ENCODE peak calls at places on chromosomes 2 and 18, in seven cellular contexts. H is EL; L is AG08396; C is LoVo; G is C1 segment of cervical spinal cord; A is stimulated activated naive B cell treated with anti-CD40 and anti-IgM and Interleukin-4, amounts not matched to agents 10 μg/mL and 1 μg/mL and 100 μg/mL, for 72 hours; K is HuH-7.5. U is an unnamed sample.

GRCh38 chr2:107027797-107028196 is 141.8 kb upstream of the ST6GAL2 start:
- DNase-seq in A (no peak), K (no peak), H (no peak), G (no peak), L (no peak), C (no peak), U (no peak)

GRCh38 chr2:98134138-98134537 is 47.2 kb downstream of the VWA3B start:
- DNase-seq in K (no peak), G (no peak), C (no peak), L (no peak), A (peak), H (no peak), U (no peak)

GRCh38 chr2:197191177-197191947 is 119.2 kb downstream of the ANKRD44 start:
- DNase-seq in K (peak), A (no peak), G (peak), C (peak), H (no peak), L (no peak), U (peak)

GRCh38 chr2:44949329-44950151 is 8.0 kb downstream of the SIX3 start:
- DNase-seq in K (no peak), C (no peak), G (peak), L (peak), A (no peak), H (no peak), U (no peak)

GRCh38 chr2:8189316-8189715 is 492.5 kb upstream of the ID2 start:
- DNase-seq in H (no peak), C (no peak), K (no peak), A (no peak), L (no peak), G (no peak), U (no peak)

GRCh38 chr2:65722028-65722427 is 289.6 kb upstream of the SPRED2 start:
- DNase-seq in C (no peak), K (peak), L (peak), H (peak), G (peak), A (no peak), U (no peak)

GRCh38 chr18:76064998-76065397 is 430.0 kb downstream of the ZNF516 start:
- DNase-seq in C (no peak), H (no peak), G (no peak), A (no peak), K (no peak), L (no peak), U (no peak)

GRCh38 chr2:64996914-64997313 is 7.7 kb downstream of the SLC1A4 start:
- DNase-seq in G (peak), H (no peak), L (no peak), K (no peak), A (no peak), C (no peak), U (no peak)

GRCh38 chr2:172097557-172098131 is 5.1 kb downstream of the DLX2 start:
- DNase-seq in L (peak), K (no peak), C (no peak), G (no peak), H (peak), A (no peak), U (no peak)

GRCh38 chr2:136116111-136116812 is 1.7 kb downstream of the CXCR4 start:
- DNase-seq in L (peak), C (no peak), A (no peak), K (no peak), G (no peak), H (no peak), U (no peak)

GRCh38 chr2:132588576-132588975 is 81.4 kb downstream of the LYPD1 start:
- DNase-seq in G (no peak), L (no peak), A (no peak), K (peak), C (no peak), H (no peak), U (no peak)

GRCh38 chr2:104890670-104891069 is 36.8 kb downstream of the POU3F3 start:
- DNase-seq in G (no peak), K (no peak), H (no peak), C (no peak), L (no peak), A (no peak), U (no peak)

GRCh38 chr18:43847164-43848091 is 570.1 kb upstream of the SYT4 start:
- DNase-seq in H (peak), K (no peak), G (no peak), C (no peak), A (no peak), L (peak), U (no peak)

GRCh38 chr2:3465844-3466481 is 53.4 kb downstream of the ADI1 start:
- DNase-seq in A (no peak), G (no peak), H (peak), K (peak), C (no peak), L (peak), U (no peak)

GRCh38 chr2:128988326-128988725 is 669.7 kb upstream of the HS6ST1 start:
- DNase-seq in H (no peak), G (no peak), C (no peak), L (no peak), A (no peak), K (no peak), U (no peak)

GRCh38 chr18:3452750-3453539 is 3.0 kb downstream of the TGIF1 start:
- DNase-seq in G (no peak), K (no peak), C (no peak), L (no peak), H (peak), A (no peak), U (no peak)

GRCh38 chr2:39203382-39203781 is 40.4 kb downstream of the CDKL4 start:
- DNase-seq in K (no peak), L (no peak), H (no peak), G (no peak), C (no peak), A (no peak), U (no peak)

GRCh38 chr2:84958135-84959044 is 12.6 kb upstream of the KCMF1 start:
- DNase-seq in A (no peak), H (peak), K (no peak), G (no peak), C (peak), L (peak), U (peak)

GRCh38 chr18:76349067-76349715 is 145.9 kb downstream of the ZNF516 start:
- DNase-seq in C (peak), A (peak), L (peak), K (peak), G (peak), H (peak), U (peak)

GRCh38 chr2:133346654-133347053 is 221.6 kb downstream of the NCKAP5 start:
- DNase-seq in K (no peak), G (no peak), C (no peak), H (peak), A (no peak), L (peak), U (no peak)

GRCh38 chr2:186349508-186349907 is 136.6 kb upstream of the ZC3H15 start:
- DNase-seq in G (no peak), H (peak), L (peak), A (no peak), C (peak), K (no peak), U (peak)

GRCh38 chr2:32865399-32866068 is 81.2 kb upstream of the LTBP1 start:
- DNase-seq in H (peak), A (no peak), C (peak), L (peak), K (no peak), G (no peak), U (peak)

GRCh38 chr2:207944334-207944733 is 81.0 kb downstream of the PLEKHM3 start:
- DNase-seq in G (no peak), K (no peak), A (no peak), L (no peak), H (no peak), C (no peak), U (no peak)

GRCh38 chr2:172249986-172250385 is 147.3 kb upstream of the DLX2 start:
- DNase-seq in H (peak), L (peak), G (no peak), A (no peak), C (no peak), K (no peak), U (no peak)

GRCh38 chr18:683531-683930 is 26.1 kb downstream of the TYMS start:
- DNase-seq in G (no peak), H (no peak), C (no peak), L (no peak), K (no peak), A (no peak), U (no peak)

U was measured in HCT116.